ENCODE peak calls at places on chromosomes 5 and 9, in four cellular contexts. P is effector memory CD4-positive, alpha-beta T cell; E is colonic mucosa; B is ovary. C is an unnamed sample.

GRCh38 chr5:94993501-94993900 is 291.4 kb downstream of the MCTP1 start:
- DNase-seq in E (no peak), P (no peak), B (no peak), C (no peak)

GRCh38 chr9:34744295-34745221 is 34.6 kb upstream of the CCL21 start:
- DNase-seq in B (peak; percentile 34), E (peak; percentile 22), P (no peak), C (peak; percentile 84)

GRCh38 chr5:74543162-74543995 is 97.1 kb downstream of the ENC1 start:
- DNase-seq in P (no peak), B (peak; percentile 31), E (peak; percentile 37), C (no peak)

GRCh38 chr9:15999422-16000339 is 446.8 kb downstream of the CCDC171 start:
- DNase-seq in P (no peak), B (no peak), E (no peak), C (no peak)

GRCh38 chr5:150295172-150295611 is 5.6 kb upstream of the CAMK2A start:
- DNase-seq in B (peak; percentile 39), P (no peak), E (peak; percentile 45), C (no peak)

GRCh38 chr5:57749396-57749795 is 266.8 kb upstream of the ACTBL2 start:
- DNase-seq in E (no peak), B (no peak), P (no peak), C (no peak)

GRCh38 chr5:115494570-115495289 is 49.8 kb downstream of the FEM1C start:
- DNase-seq in P (no peak), B (no peak), E (no peak), C (no peak)

GRCh38 chr9:83707518-83707767 is 315 bp downstream of the UBQLN1 start:
- DNase-seq in E (no peak), P (no peak), B (no peak), C (no peak)

GRCh38 chr5:50853151-50853550 is 186.7 kb downstream of the PARP8 start:
- DNase-seq in P (no peak), E (no peak), B (no peak), C (no peak)

GRCh38 chr5:141560141-141560540 is 58.7 kb downstream of the DIAPH1 start:
- DNase-seq in E (no peak), P (no peak), B (no peak), C (peak; percentile 37)

GRCh38 chr5:80961376-80962281 is 1.5 kb downstream of the RASGRF2 start:
- DNase-seq in E (peak; percentile 55), B (no peak), P (peak; percentile 20), C (no peak)

GRCh38 chr9:121154782-121155181 is 46.9 kb downstream of the RAB14 start:
- DNase-seq in B (no peak), P (no peak), E (no peak), C (no peak)

GRCh38 chr5:124738751-124739559 is 7.5 kb downstream of the ZNF608 start:
- DNase-seq in E (no peak), P (no peak), B (no peak), C (no peak)

GRCh38 chr5:137216976-137217598 is 282.0 kb downstream of the SPOCK1 start:
- DNase-seq in B (no peak), E (no peak), P (no peak), C (no peak)

GRCh38 chr5:79825802-79826201 is 136.2 kb downstream of the CMYA5 start:
- DNase-seq in P (no peak), B (no peak), E (no peak), C (no peak)

GRCh38 chr9:127537792-127538191 is 74.3 kb upstream of the STXBP1 start:
- DNase-seq in P (no peak), E (no peak), B (no peak), C (no peak)

GRCh38 chr9:36151306-36152210 is 15.0 kb downstream of the GLIPR2 start:
- DNase-seq in P (peak; percentile 88), B (no peak), E (peak; percentile 57), C (peak; percentile 81)

GRCh38 chr9:78187763-78188495 is 47.9 kb upstream of the CEP78 start:
- DNase-seq in P (no peak), B (no peak), E (no peak), C (peak; percentile 3)

GRCh38 chr9:129336130-129336528 is 158.1 kb upstream of the IER5L start:
- DNase-seq in E (no peak), P (no peak), B (no peak), C (no peak)

GRCh38 chr5:173512637-173513435 is 103.6 kb downstream of the BOD1 start:
- DNase-seq in E (no peak), B (no peak), P (no peak), C (no peak)

GRCh38 chr9:72947987-72948465 is 4.8 kb downstream of the ALDH1A1 start:
- DNase-seq in P (no peak), B (no peak), E (no peak), C (no peak)

DNA sequence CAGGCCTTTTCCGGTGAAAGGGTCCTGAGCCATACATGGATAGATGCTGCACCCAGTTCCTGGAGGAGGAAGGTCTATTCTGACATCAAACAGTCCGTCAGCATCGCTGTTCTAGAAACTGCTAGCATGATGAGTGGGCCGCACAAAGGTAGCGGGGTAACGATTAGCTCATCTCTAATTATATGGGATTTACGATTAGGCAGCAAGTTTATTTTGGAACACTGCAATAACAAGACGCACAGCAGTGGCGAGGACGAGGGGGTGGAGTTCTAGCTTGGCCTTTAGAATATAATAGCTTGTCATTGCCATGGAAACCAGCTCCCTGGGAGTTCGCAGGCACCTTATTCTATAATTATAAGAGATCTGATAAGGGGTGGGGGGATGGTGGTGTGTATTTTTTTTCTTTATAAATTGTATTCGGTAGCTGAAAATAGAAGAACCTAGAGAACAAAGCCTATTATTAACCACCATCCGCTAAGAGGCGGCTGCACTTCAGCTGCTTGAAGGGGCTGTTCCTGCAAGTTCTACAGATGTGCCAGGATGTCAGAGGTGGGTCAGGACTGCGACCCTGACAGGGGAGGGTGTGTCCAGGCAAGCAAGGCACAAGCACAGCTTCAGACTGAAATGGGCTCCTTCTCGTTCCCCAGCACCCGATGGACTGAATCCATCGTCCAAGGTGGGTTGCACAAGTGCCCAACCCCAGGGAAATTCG is 310.9 kb downstream of the AGTPBP1 start:
- DNase-seq in E (no peak), B (no peak), P (no peak), C (no peak)
- H3K9me3 ChIP-seq in E (no peaks in the 10 kb centered on the region), B (no peaks in the 10 kb centered on the region), P (no peaks in the 10 kb centered on the region), C (no peaks in the 10 kb centered on the region)

DNA sequence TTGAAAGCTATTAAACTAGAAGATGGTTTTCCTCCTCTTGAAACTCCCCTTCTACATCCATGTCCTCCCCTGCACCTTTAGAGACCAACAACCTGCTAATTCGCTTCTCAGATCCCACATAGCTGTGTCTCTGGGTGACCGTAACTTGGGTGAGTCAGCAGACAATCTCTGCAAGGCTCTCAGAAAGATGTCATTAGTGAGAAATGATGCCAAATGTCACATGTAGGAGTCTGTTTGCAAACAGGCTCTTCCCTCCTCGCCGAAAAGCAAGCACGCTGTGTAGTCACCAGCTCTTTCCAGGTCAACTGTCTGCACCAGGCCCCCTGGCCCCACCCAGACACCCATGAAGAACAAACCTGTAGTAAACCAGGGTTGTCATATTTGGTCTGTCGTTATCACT is 291.8 kb downstream of the SLIT3 start:
- DNase-seq in P (no peak), B (no peak), E (no peak), C (no peak)
- H3K27ac ChIP-seq in P (no peak overlapping the region), B (no peak overlapping the region), E (no peak overlapping the region), C (no peak overlapping the region)

GRCh38 chr5:151825445-151825844 is 53.7 kb downstream of the G3BP1 start:
- DNase-seq in P (peak; percentile 6), B (peak; percentile 59), E (peak; percentile 65), C (peak; percentile 83)
- H3K4me1 ChIP-seq in P (no peaks in the 10 kb centered on the region), B (no peaks in the 10 kb centered on the region), E (no peaks in the 10 kb centered on the region), C (peaks cover 7% of the 10 kb centered on the region)

DNA sequence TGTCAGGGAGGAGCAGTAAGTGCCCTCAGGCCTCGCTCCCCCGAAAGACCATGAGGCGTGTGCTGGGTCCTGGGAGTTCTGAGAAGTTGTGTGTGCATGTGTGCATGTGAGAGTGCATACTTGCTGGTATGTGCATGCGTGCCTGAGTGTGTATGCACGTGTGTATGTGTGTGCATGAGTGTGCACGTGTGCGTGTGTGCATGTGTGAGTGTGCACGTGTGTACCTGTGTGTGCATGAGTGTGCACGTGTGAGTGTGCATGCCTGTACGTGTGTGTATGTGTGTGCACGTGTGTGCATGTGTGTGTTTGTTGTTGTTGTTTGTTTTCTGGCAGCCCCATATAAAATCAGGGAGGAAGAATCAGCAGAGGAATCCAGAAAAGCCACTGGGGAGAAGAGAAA is 426.7 kb downstream of the IRX2 start:
- DNase-seq in E (no peak), B (no peak), P (no peak), C (no peak)
- H3K9me3 ChIP-seq in E (no peaks in the 10 kb centered on the region), B (no peaks in the 10 kb centered on the region), P (no peaks in the 10 kb centered on the region), C (no peaks in the 10 kb centered on the region)

GRCh38 chr9:33159058-33159759 is 7.9 kb downstream of the B4GALT1 start:
- DNase-seq in B (peak; percentile 82), P (peak; percentile 47), E (peak; percentile 90), C (peak; percentile 75)
- H3K27ac ChIP-seq in B (peak overlapping the region; percentile 44), P (peak overlapping the region; percentile 87), E (peak overlapping the region; percentile 95), C (peak overlapping the region; percentile 56)